ENCODE peak calls at places on chromosomes 5 and 9, in nine cellular contexts. A is left cardiac atrium; M is activated T-cell treated with anti-CD3 and anti-CD28 coated beads, Interleukin-2, amount 50 U/mL, for 72 hours; O is thoracic aorta; C is M059J; E is ureter; G is activated T-helper 1 cell treated with Interleukin-2 at 50 U/mL for 16 hours; L is activated CD4-positive, alpha-beta T cell treated with anti-CD3 and anti-CD28 coated beads, Interleukin-2, amount 50 U/mL, for 1 hour; R is nephron progenitor cell. B is an unnamed sample.

GRCh38 chr5:149289307-149289706 is 17.6 kb downstream of the AFAP1L1 start:
- DNase-seq in L (no peak), O (no peak), C (no peak), A (no peak), M (no peak), E (no peak), R (no peak), G (no peak), B (no peak)

GRCh38 chr9:127399736-127400269 is 2.8 kb downstream of the SLC2A8 start:
- DNase-seq in G (no peak), C (no peak), L (no peak), O (no peak), A (no peak), E (no peak), R (no peak), M (no peak), B (no peak)

GRCh38 chr9:137303031-137303892 is 1.2 kb upstream of the NRARP start:
- DNase-seq in M (no peak), E (no peak), O (no peak), C (no peak), L (no peak), G (no peak), R (no peak), A (peak), B (no peak)

GRCh38 chr5:6261668-6262067 is 116.7 kb downstream of the MED10 start:
- DNase-seq in C (no peak), G (no peak), E (no peak), L (no peak), O (no peak), M (peak), R (no peak), A (no peak), B (no peak)

GRCh38 chr5:161256957-161257356 is 289.6 kb downstream of the GABRB2 start:
- DNase-seq in O (no peak), L (no peak), R (no peak), E (no peak), A (no peak), M (no peak), G (no peak), C (no peak), B (no peak)

GRCh38 chr5:19498852-19499251 is 489.1 kb downstream of the CDH18 start:
- DNase-seq in C (no peak), L (no peak), O (no peak), G (no peak), A (no peak), E (no peak), M (no peak), R (no peak), B (no peak)

GRCh38 chr9:107486674-107487520 is 2.7 kb downstream of the KLF4 start:
- DNase-seq in E (peak), M (no peak), O (no peak), A (peak), L (no peak), R (peak), C (no peak), G (no peak), B (no peak)

GRCh38 chr9:70675868-70676370 is 261.5 kb upstream of the KLF9 start:
- DNase-seq in E (no peak), R (no peak), C (no peak), A (no peak), O (no peak), M (no peak), L (no peak), G (no peak), B (no peak)

GRCh38 chr9:83649080-83649479 is 26.1 kb downstream of the IDNK start:
- DNase-seq in G (peak), E (peak), M (peak), O (no peak), L (peak), C (peak), R (peak), A (peak), B (peak)

GRCh38 chr9:128078504-128079434 is 10.7 kb downstream of the SLC25A25 start:
- DNase-seq in G (no peak), E (no peak), A (no peak), R (no peak), L (no peak), O (no peak), C (peak), M (no peak), B (peak)

GRCh38 chr5:159765034-159765433 is 151.2 kb upstream of the ADRA1B start:
- DNase-seq in M (no peak), A (no peak), E (no peak), O (no peak), R (no peak), G (no peak), C (peak), L (no peak), B (peak)

GRCh38 chr5:73264626-73265025 is 91.6 kb downstream of the TMEM174 start:
- DNase-seq in O (no peak), C (no peak), L (no peak), R (no peak), G (no peak), M (no peak), E (peak), A (no peak), B (peak)

GRCh38 chr9:137672907-137673791 is 54.3 kb downstream of the EHMT1 start:
- DNase-seq in G (no peak), C (peak), R (no peak), A (peak), O (no peak), L (peak), E (no peak), M (peak), B (peak)

GRCh38 chr9:113219972-113220371 is 1.1 kb downstream of the FKBP15 start:
- DNase-seq in A (no peak), E (no peak), O (no peak), C (peak), L (no peak), G (no peak), M (peak), R (no peak), B (peak)

GRCh38 chr9:111572945-111573604 is 26.4 kb downstream of the PTGR1 start:
- DNase-seq in R (no peak), L (no peak), E (no peak), O (no peak), A (no peak), M (no peak), G (no peak), C (peak), B (peak)

GRCh38 chr9:36074055-36074454 is 37.3 kb downstream of the RECK start:
- DNase-seq in L (no peak), A (no peak), E (no peak), C (no peak), R (no peak), O (no peak), G (no peak), M (no peak), B (no peak)

B was measured in EH.